ENCODE peak calls at places on chromosomes 6 and 20, in nine cellular contexts. One of them, this sample, is unnamed.

GRCh38 chr6:82270791-82271392 is 23.3 kb upstream of the IBTK start:
- DNase-seq in HT-29: peak; percentile 39
- DNase-seq in non-pigmented ciliary epithelial cell: no peak
- DNase-seq in NCI-H82: peak; percentile 65
- DNase-seq in ecto neural progenitor cell: no peak
- DNase-seq in GDM1: no peak
- DNase-seq in cardiac fibroblast: peak; percentile 54
- DNase-seq in HTR-8/SVneo: peak; percentile 30
- DNase-seq in effector CD4-positive, alpha-beta T cell: no peak
- DNase-seq in this sample: peak; percentile 21

GRCh38 chr6:112241820-112242443 is 12.4 kb downstream of the LAMA4 start:
- DNase-seq in GDM1: no peak
- DNase-seq in ecto neural progenitor cell: no peak
- DNase-seq in non-pigmented ciliary epithelial cell: no peak
- DNase-seq in effector CD4-positive, alpha-beta T cell: no peak
- DNase-seq in NCI-H82: no peak
- DNase-seq in cardiac fibroblast: no peak
- DNase-seq in HTR-8/SVneo: no peak
- DNase-seq in HT-29: no peak
- DNase-seq in this sample: no peak

GRCh38 chr6:1591926-1592325 is 17.8 kb upstream of the FOXC1 start:
- DNase-seq in NCI-H82: no peak
- DNase-seq in cardiac fibroblast: no peak
- DNase-seq in GDM1: no peak
- DNase-seq in non-pigmented ciliary epithelial cell: no peak
- DNase-seq in HT-29: no peak
- DNase-seq in ecto neural progenitor cell: no peak
- DNase-seq in effector CD4-positive, alpha-beta T cell: no peak
- DNase-seq in HTR-8/SVneo: no peak
- DNase-seq in this sample: no peak

GRCh38 chr6:42963855-42964605 is 3.5 kb downstream of the GNMT start:
- DNase-seq in effector CD4-positive, alpha-beta T cell: no peak
- DNase-seq in cardiac fibroblast: peak; percentile 68
- DNase-seq in non-pigmented ciliary epithelial cell: no peak
- DNase-seq in ecto neural progenitor cell: peak; percentile 75
- DNase-seq in HTR-8/SVneo: peak; percentile 40
- DNase-seq in GDM1: peak; percentile 37
- DNase-seq in NCI-H82: peak; percentile 88
- DNase-seq in HT-29: peak; percentile 60
- DNase-seq in this sample: peak; percentile 45

GRCh38 chr6:10719386-10720228 is 3.3 kb upstream of the TMEM14C start:
- DNase-seq in cardiac fibroblast: peak; percentile 21
- DNase-seq in GDM1: no peak
- DNase-seq in ecto neural progenitor cell: no peak
- DNase-seq in effector CD4-positive, alpha-beta T cell: no peak
- DNase-seq in HT-29: no peak
- DNase-seq in HTR-8/SVneo: no peak
- DNase-seq in NCI-H82: no peak
- DNase-seq in non-pigmented ciliary epithelial cell: no peak
- DNase-seq in this sample: peak; percentile 44

GRCh38 chr6:24692003-24692402 is 25.1 kb downstream of the ACOT13 start:
- DNase-seq in non-pigmented ciliary epithelial cell: no peak
- DNase-seq in HT-29: no peak
- DNase-seq in GDM1: no peak
- DNase-seq in HTR-8/SVneo: no peak
- DNase-seq in cardiac fibroblast: peak; percentile 28
- DNase-seq in ecto neural progenitor cell: no peak
- DNase-seq in NCI-H82: peak; percentile 23
- DNase-seq in effector CD4-positive, alpha-beta T cell: no peak
- DNase-seq in this sample: no peak

GRCh38 chr20:58753267-58753928 is 60.8 kb downstream of the NPEPL1 start:
- DNase-seq in effector CD4-positive, alpha-beta T cell: no peak
- DNase-seq in HT-29: no peak
- DNase-seq in cardiac fibroblast: no peak
- DNase-seq in GDM1: no peak
- DNase-seq in non-pigmented ciliary epithelial cell: no peak
- DNase-seq in ecto neural progenitor cell: no peak
- DNase-seq in NCI-H82: no peak
- DNase-seq in HTR-8/SVneo: no peak
- DNase-seq in this sample: no peak

GRCh38 chr20:61254881-61255589 is 3.0 kb downstream of the CDH4 start:
- DNase-seq in NCI-H82: no peak
- DNase-seq in effector CD4-positive, alpha-beta T cell: no peak
- DNase-seq in ecto neural progenitor cell: no peak
- DNase-seq in cardiac fibroblast: no peak
- DNase-seq in GDM1: no peak
- DNase-seq in HTR-8/SVneo: no peak
- DNase-seq in non-pigmented ciliary epithelial cell: no peak
- DNase-seq in HT-29: no peak
- DNase-seq in this sample: peak; percentile 75

GRCh38 chr6:137332637-137333228 is 113.5 kb upstream of the IFNGR1 start:
- DNase-seq in non-pigmented ciliary epithelial cell: no peak
- DNase-seq in ecto neural progenitor cell: no peak
- DNase-seq in HT-29: no peak
- DNase-seq in cardiac fibroblast: peak; percentile 37
- DNase-seq in HTR-8/SVneo: no peak
- DNase-seq in effector CD4-positive, alpha-beta T cell: no peak
- DNase-seq in GDM1: no peak
- DNase-seq in NCI-H82: peak; percentile 4
- DNase-seq in this sample: peak; percentile 9

GRCh38 chr20:12049125-12049524 is 131.4 kb downstream of the BTBD3 start:
- DNase-seq in cardiac fibroblast: peak; percentile 47
- DNase-seq in non-pigmented ciliary epithelial cell: peak; percentile 48
- DNase-seq in effector CD4-positive, alpha-beta T cell: no peak
- DNase-seq in HT-29: no peak
- DNase-seq in NCI-H82: no peak
- DNase-seq in ecto neural progenitor cell: no peak
- DNase-seq in GDM1: no peak
- DNase-seq in HTR-8/SVneo: no peak
- DNase-seq in this sample: no peak

GRCh38 chr20:16518068-16518783 is 55.0 kb downstream of the KIF16B start:
- DNase-seq in non-pigmented ciliary epithelial cell: no peak
- DNase-seq in effector CD4-positive, alpha-beta T cell: no peak
- DNase-seq in GDM1: no peak
- DNase-seq in ecto neural progenitor cell: no peak
- DNase-seq in HTR-8/SVneo: peak; percentile 54
- DNase-seq in NCI-H82: peak; percentile 84
- DNase-seq in cardiac fibroblast: peak; percentile 60
- DNase-seq in HT-29: peak; percentile 79
- DNase-seq in this sample: peak; percentile 57

GRCh38 chr6:128979061-128979460 is 96.1 kb downstream of the LAMA2 start:
- DNase-seq in effector CD4-positive, alpha-beta T cell: no peak
- DNase-seq in non-pigmented ciliary epithelial cell: no peak
- DNase-seq in GDM1: no peak
- DNase-seq in ecto neural progenitor cell: no peak
- DNase-seq in HT-29: no peak
- DNase-seq in NCI-H82: no peak
- DNase-seq in HTR-8/SVneo: no peak
- DNase-seq in cardiac fibroblast: peak; percentile 24
- DNase-seq in this sample: no peak

GRCh38 chr6:87944541-87944954 is 103.1 kb upstream of the SPACA1 start:
- DNase-seq in effector CD4-positive, alpha-beta T cell: no peak
- DNase-seq in ecto neural progenitor cell: no peak
- DNase-seq in HTR-8/SVneo: peak; percentile 51
- DNase-seq in HT-29: peak; percentile 5
- DNase-seq in non-pigmented ciliary epithelial cell: peak; percentile 14
- DNase-seq in cardiac fibroblast: peak; percentile 37
- DNase-seq in NCI-H82: peak; percentile 62
- DNase-seq in GDM1: no peak
- DNase-seq in this sample: peak; percentile 30

GRCh38 chr20:32742322-32743236 is 688 bp downstream of the COMMD7 start:
- DNase-seq in ecto neural progenitor cell: no peak
- DNase-seq in HTR-8/SVneo: no peak
- DNase-seq in HT-29: peak; percentile 14
- DNase-seq in GDM1: no peak
- DNase-seq in effector CD4-positive, alpha-beta T cell: peak; percentile 3
- DNase-seq in non-pigmented ciliary epithelial cell: no peak
- DNase-seq in cardiac fibroblast: no peak
- DNase-seq in NCI-H82: peak; percentile 18
- DNase-seq in this sample: no peak

GRCh38 chr6:27617700-27618689 is 145.1 kb upstream of the ZNF184 start:
- DNase-seq in ecto neural progenitor cell: peak; percentile 60
- DNase-seq in NCI-H82: peak; percentile 27
- DNase-seq in HTR-8/SVneo: no peak
- DNase-seq in cardiac fibroblast: peak; percentile 64
- DNase-seq in HT-29: peak; percentile 32
- DNase-seq in effector CD4-positive, alpha-beta T cell: no peak
- DNase-seq in GDM1: no peak
- DNase-seq in non-pigmented ciliary epithelial cell: no peak
- DNase-seq in this sample: peak; percentile 68

GRCh38 chr6:100435299-100435698 is 29.4 kb downstream of the SIM1 start:
- DNase-seq in effector CD4-positive, alpha-beta T cell: no peak
- DNase-seq in HTR-8/SVneo: no peak
- DNase-seq in ecto neural progenitor cell: no peak
- DNase-seq in HT-29: peak; percentile 8
- DNase-seq in GDM1: no peak
- DNase-seq in non-pigmented ciliary epithelial cell: peak; percentile 18
- DNase-seq in cardiac fibroblast: no peak
- DNase-seq in NCI-H82: peak; percentile 17
- DNase-seq in this sample: peak; percentile 61

GRCh38 chr20:51529758-51530157 is 12.8 kb downstream of the NFATC2 start:
- DNase-seq in HT-29: no peak
- DNase-seq in HTR-8/SVneo: no peak
- DNase-seq in NCI-H82: no peak
- DNase-seq in cardiac fibroblast: no peak
- DNase-seq in GDM1: no peak
- DNase-seq in non-pigmented ciliary epithelial cell: no peak
- DNase-seq in ecto neural progenitor cell: no peak
- DNase-seq in effector CD4-positive, alpha-beta T cell: peak; percentile 55
- DNase-seq in this sample: no peak

GRCh38 chr20:57627972-57628650 is 7.9 kb upstream of the ZBP1 start:
- DNase-seq in HT-29: no peak
- DNase-seq in HTR-8/SVneo: no peak
- DNase-seq in NCI-H82: no peak
- DNase-seq in ecto neural progenitor cell: no peak
- DNase-seq in effector CD4-positive, alpha-beta T cell: peak; percentile 52
- DNase-seq in GDM1: peak; percentile 61
- DNase-seq in non-pigmented ciliary epithelial cell: no peak
- DNase-seq in cardiac fibroblast: peak; percentile 86
- DNase-seq in this sample: no peak

GRCh38 chr20:50580016-50580747 is 70.0 kb downstream of the PTPN1 start:
- DNase-seq in non-pigmented ciliary epithelial cell: no peak
- DNase-seq in NCI-H82: peak; percentile 70
- DNase-seq in effector CD4-positive, alpha-beta T cell: peak; percentile 43
- DNase-seq in GDM1: no peak
- DNase-seq in ecto neural progenitor cell: peak; percentile 79
- DNase-seq in HTR-8/SVneo: peak; percentile 97
- DNase-seq in HT-29: peak; percentile 90
- DNase-seq in cardiac fibroblast: peak; percentile 66
- DNase-seq in this sample: peak; percentile 59

GRCh38 chr6:169164451-169164850 is 89.2 kb downstream of the THBS2 start:
- DNase-seq in cardiac fibroblast: no peak
- DNase-seq in effector CD4-positive, alpha-beta T cell: no peak
- DNase-seq in HTR-8/SVneo: no peak
- DNase-seq in GDM1: no peak
- DNase-seq in HT-29: no peak
- DNase-seq in ecto neural progenitor cell: peak; percentile 13
- DNase-seq in NCI-H82: no peak
- DNase-seq in non-pigmented ciliary epithelial cell: no peak
- DNase-seq in this sample: no peak

GRCh38 chr20:10861086-10861485 is 187.3 kb upstream of the JAG1 start:
- DNase-seq in effector CD4-positive, alpha-beta T cell: no peak
- DNase-seq in GDM1: no peak
- DNase-seq in ecto neural progenitor cell: no peak
- DNase-seq in non-pigmented ciliary epithelial cell: peak; percentile 89
- DNase-seq in NCI-H82: no peak
- DNase-seq in HT-29: no peak
- DNase-seq in cardiac fibroblast: peak; percentile 20
- DNase-seq in HTR-8/SVneo: no peak
- DNase-seq in this sample: peak; percentile 57

This sample was measured in A172.